ENCODE peak calls at places on chromosome 12, in four cellular contexts. E is H9, G is H1, P is neuronal stem cell. Q is an unnamed sample.

GRCh38 chr12:113591480-113591971 is 119.9 kb upstream of the LHX5 start:
- DNase-seq in E (peak), G (peak), P (no peak), Q (no peak)

GRCh38 chr12:88108021-88108420 is 33.9 kb downstream of the CEP290 start:
- DNase-seq in E (no peak), G (no peak), P (no peak), Q (no peak)

GRCh38 chr12:126708492-126708896 is 1558.5 kb upstream of the TMEM132C start:
- DNase-seq in E (no peak), G (no peak), P (no peak), Q (no peak)

GRCh38 chr12:123289911-123290310 is 18.3 kb upstream of the CDK2AP1 start:
- DNase-seq in E (no peak), G (no peak), P (no peak), Q (no peak)

GRCh38 chr12:78473136-78473535 is 391.4 kb upstream of the SYT1 start:
- DNase-seq in E (no peak), G (no peak), P (no peak), Q (no peak)

GRCh38 chr12:27861428-27862167 is 81.6 kb upstream of the MANSC4 start:
- DNase-seq in E (no peak), G (no peak), P (no peak), Q (peak)

GRCh38 chr12:63978519-63978918 is 134.0 kb downstream of the SRGAP1 start:
- DNase-seq in E (no peak), G (no peak), P (no peak), Q (peak)

GRCh38 chr12:67705394-67706370 is 57.1 kb downstream of the DYRK2 start:
- DNase-seq in E (no peak), G (no peak), P (no peak), Q (peak)

GRCh38 chr12:115886666-115887065 is 390.8 kb downstream of the MED13L start:
- DNase-seq in E (no peak), G (no peak), P (no peak), Q (no peak)

GRCh38 chr12:15620726-15621125 is 168.5 kb downstream of the EPS8 start:
- DNase-seq in E (no peak), G (no peak), P (no peak), Q (peak)

GRCh38 chr12:70241845-70242244 is 1.4 kb upstream of the CNOT2 start:
- DNase-seq in E (no peak), G (no peak), P (no peak), Q (no peak)

GRCh38 chr12:98893126-98893525 is 248.0 kb downstream of the APAF1 start:
- DNase-seq in E (no peak), G (no peak), P (no peak), Q (no peak)
- H3K18ac ChIP-seq in E (no peak), G (no peak), P (no peak), Q (no peak)

GRCh38 chr12:51265024-51265423 is 5.2 kb downstream of the SMAGP start:
- DNase-seq in E (no peak), G (no peak), P (no peak), Q (no peak)

GRCh38 chr12:51270847-51271518 is 768 bp upstream of the SMAGP start:
- DNase-seq in E (no peak), G (no peak), P (no peak), Q (peak)

GRCh38 chr12:51269174-51270066 is 795 bp downstream of the SMAGP start:
- DNase-seq in E (peak), G (peak), P (peak), Q (peak)

GRCh38 chr12:51275088-51275487 is 4.9 kb upstream of the SMAGP start:
- DNase-seq in E (no peak), G (no peak), P (no peak), Q (no peak)

DNA sequence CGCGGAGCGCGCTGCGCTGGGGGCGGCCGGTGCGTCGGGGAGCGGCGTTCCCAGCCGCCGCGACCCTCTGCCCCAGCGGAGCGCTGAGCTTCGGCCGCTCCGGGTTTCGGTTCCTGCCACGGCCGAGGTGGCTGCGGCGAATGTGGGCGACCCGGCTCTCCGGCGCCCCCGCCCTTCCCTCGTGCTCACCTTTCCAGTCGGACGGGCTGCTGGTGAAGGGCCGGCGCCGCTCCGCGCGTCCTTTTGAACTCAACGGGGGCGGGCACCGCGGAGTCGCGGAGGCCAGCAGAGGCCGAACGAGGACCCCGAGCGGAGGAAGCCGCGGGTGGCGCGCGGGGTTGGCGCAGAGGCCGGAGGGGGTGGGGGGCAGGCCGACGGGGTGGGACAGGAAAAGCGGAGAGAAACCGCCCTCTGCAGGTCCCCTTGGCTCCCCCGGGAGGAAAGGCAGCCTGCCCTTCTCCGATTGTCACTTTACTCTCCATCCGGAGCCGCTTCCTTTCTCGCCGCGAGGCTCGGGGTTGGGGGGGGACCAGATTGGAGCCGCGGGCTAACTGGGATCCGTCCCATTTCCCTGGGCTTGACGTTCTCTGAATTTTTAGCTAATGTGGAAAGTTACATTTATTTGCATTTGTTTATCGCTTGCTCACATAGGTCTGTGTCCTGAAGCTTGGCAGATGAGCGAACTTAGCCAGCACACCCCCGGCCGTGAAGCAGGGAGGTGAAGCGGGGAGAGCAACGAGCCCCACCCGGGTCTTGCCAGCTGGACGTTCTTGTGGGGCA is at the start of gene SMAGP:
- DNase-seq in E (peak), G (peak), P (peak), Q (peak)
- H2BK12ac ChIP-seq in E (no peak), G (peak), P (no peak), Q (peak)

DNA sequence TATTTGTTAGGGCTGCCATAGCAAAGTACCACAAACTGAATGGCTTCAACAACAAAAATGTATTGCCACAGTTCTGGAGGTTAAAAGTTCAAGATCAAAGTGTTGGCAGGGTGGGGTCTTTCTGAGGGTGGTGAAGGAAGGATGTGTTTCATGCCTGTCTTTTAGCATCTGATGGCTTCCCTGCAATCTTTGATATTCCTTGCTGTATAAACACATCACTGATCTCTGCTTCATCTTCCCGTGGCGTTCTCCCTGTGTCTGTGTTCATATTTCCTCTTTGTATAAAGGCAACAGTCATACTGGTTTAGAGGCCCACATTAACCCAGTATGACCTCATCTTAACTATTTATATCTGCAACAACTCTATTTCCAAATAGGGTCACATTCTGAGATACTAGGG is 167.5 kb downstream of the BTG1 start:
- DNase-seq in E (no peak), G (no peak), P (no peak), Q (peak)
- H3K18ac ChIP-seq in E (no peak), G (no peak), P (no peak), Q (no peak)

GRCh38 chr12:53221203-53222076 is 10.6 kb downstream of the RARG start:
- DNase-seq in E (peak), G (peak), P (peak), Q (peak)
- H2BK12ac ChIP-seq in E (no peak), G (peak), P (no peak), Q (peak)

GRCh38 chr12:133080619-133081407 is at the start of gene ZNF140:
- DNase-seq in E (peak), G (no peak), P (peak), Q (peak)
- H3K18ac ChIP-seq in E (peak), G (no peak), P (peak), Q (peak)

DNA sequence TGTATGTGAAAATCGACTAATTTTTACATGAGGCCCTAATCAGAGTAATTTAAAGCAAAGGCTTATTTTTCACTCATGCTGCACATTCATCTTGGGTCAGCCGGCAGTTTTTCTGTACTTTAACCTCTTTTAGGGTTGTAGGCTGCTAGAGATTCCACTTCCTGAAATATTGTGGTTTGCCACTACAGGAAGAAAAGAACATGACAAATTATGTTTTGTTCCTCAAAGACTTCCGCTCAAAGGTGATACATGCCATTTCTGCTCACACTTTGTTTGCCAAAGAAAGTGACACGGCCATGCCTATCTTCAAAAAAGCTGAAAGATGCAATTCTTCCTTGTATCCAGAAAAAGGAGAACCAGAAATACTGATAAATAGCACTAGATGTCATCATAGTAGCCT is 183.4 kb upstream of the PPFIA2 start:
- DNase-seq in E (no peak), G (no peak), P (no peak), Q (no peak)
- H2BK12ac ChIP-seq in E (no peak), G (no peak), P (no peak), Q (no peak)

GRCh38 chr12:60441577-60441976 is 845.7 kb downstream of the SLC16A7 start:
- DNase-seq in E (no peak), G (no peak), P (no peak), Q (no peak)
- H3K18ac ChIP-seq in E (no peak), G (no peak), P (no peak), Q (no peak)

GRCh38 chr12:108580531-108580930 is 17.4 kb downstream of the TMEM119 start:
- DNase-seq in E (no peak), G (no peak), P (no peak), Q (peak)
- H2BK12ac ChIP-seq in E (no peak), G (no peak), P (no peak), Q (peak)

Q was measured in mesenchymal stem cell.